ENCODE peak calls at places on chromosomes 11 and 22, in six cellular contexts. Z is transverse colon, J is prostate gland, H is body of pancreas, A is ovary, W is GM12891. P is an unnamed sample.

GRCh38 chr22:16970446-16970845 is 37.6 kb downstream of the GAB4 start:
- DNase-seq in Z (no peak), A (no peak), H (no peak), W (no peak), J (no peak), P (no peak)

GRCh38 chr11:10878408-10879214 is 20.8 kb upstream of the ZBED5 start:
- DNase-seq in J (peak), Z (no peak), H (no peak), W (no peak), A (no peak), P (peak)

GRCh38 chr11:68816917-68817419 is 24.7 kb downstream of the CPT1A start:
- DNase-seq in Z (no peak), W (no peak), A (no peak), H (no peak), J (no peak), P (no peak)

GRCh38 chr11:79902493-79902892 is 461.7 kb upstream of the TENM4 start:
- DNase-seq in W (no peak), A (no peak), Z (no peak), J (no peak), H (no peak), P (peak)

GRCh38 chr22:41831828-41832552 is 915 bp upstream of the SREBF2 start:
- DNase-seq in W (no peak), Z (no peak), H (no peak), A (no peak), J (no peak), P (no peak)

GRCh38 chr11:84218318-84218717 is 932.2 kb upstream of the CCDC90B start:
- DNase-seq in Z (no peak), A (no peak), J (no peak), W (no peak), H (no peak), P (no peak)

GRCh38 chr11:117817213-117818035 is 7.1 kb downstream of the FXYD2 start:
- DNase-seq in Z (peak), H (peak), W (no peak), J (peak), A (peak), P (peak)

GRCh38 chr11:107957109-107957588 is 28.9 kb downstream of the RAB39A start:
- DNase-seq in J (no peak), H (no peak), Z (no peak), W (no peak), A (no peak), P (peak)

GRCh38 chr11:115488945-115489344 is 15.3 kb downstream of the CADM1 start:
- DNase-seq in Z (no peak), J (no peak), A (no peak), W (no peak), H (no peak), P (no peak)

GRCh38 chr22:38824587-38824986 is 19.2 kb downstream of the NPTXR start:
- DNase-seq in H (peak), W (peak), A (peak), J (no peak), Z (peak), P (peak)

GRCh38 chr11:78038697-78039313 is 15.7 kb upstream of the KCTD14 start:
- DNase-seq in Z (peak), H (peak), W (no peak), A (no peak), J (no peak), P (peak)

GRCh38 chr11:110373061-110373702 is 56.6 kb upstream of the FDX1 start:
- DNase-seq in Z (no peak), A (no peak), J (no peak), W (no peak), H (no peak), P (no peak)

GRCh38 chr22:22591348-22592299 is 32.6 kb upstream of the PRAME start:
- DNase-seq in Z (no peak), W (no peak), H (no peak), J (no peak), A (no peak), P (no peak)

GRCh38 chr11:9489366-9489765 is 28.6 kb downstream of the ZNF143 start:
- DNase-seq in Z (no peak), W (no peak), A (no peak), H (no peak), J (no peak), P (no peak)

GRCh38 chr11:80182906-80183305 is 742.1 kb upstream of the TENM4 start:
- DNase-seq in W (no peak), J (no peak), A (no peak), Z (no peak), H (no peak), P (no peak)

GRCh38 chr11:87239001-87239400 is 201.3 kb downstream of the TMEM135 start:
- DNase-seq in Z (no peak), A (no peak), H (no peak), J (no peak), W (no peak), P (no peak)

GRCh38 chr22:46984751-46985506 is 222.5 kb downstream of the TBC1D22A start:
- DNase-seq in H (peak), A (no peak), W (no peak), Z (no peak), J (no peak), P (no peak)

GRCh38 chr11:103883856-103884255 is 152.6 kb upstream of the DDI1 start:
- DNase-seq in W (no peak), A (no peak), H (no peak), J (no peak), Z (no peak), P (no peak)

GRCh38 chr11:33692013-33692504 is 8.6 kb downstream of the C11orf91 start:
- DNase-seq in H (peak), W (no peak), J (peak), Z (peak), A (peak), P (peak)

GRCh38 chr11:56848105-56848809 is 99.8 kb upstream of the OR9G4 start:
- DNase-seq in J (no peak), A (no peak), W (no peak), H (no peak), Z (no peak), P (no peak)

GRCh38 chr11:43567396-43567975 is 113.1 kb upstream of the HSD17B12 start:
- DNase-seq in Z (no peak), A (no peak), H (no peak), J (no peak), W (no peak), P (no peak)

GRCh38 chr11:7307836-7308235 is 56.1 kb downstream of the SYT9 start:
- DNase-seq in A (no peak), H (no peak), Z (no peak), J (no peak), W (peak), P (no peak)

GRCh38 chr11:123519055-123519796 is 89.2 kb downstream of the GRAMD1B start:
- DNase-seq in A (peak), W (no peak), H (no peak), Z (no peak), J (no peak), P (no peak)

GRCh38 chr11:44670814-44671213 is 55.9 kb upstream of the TSPAN18 start:
- DNase-seq in H (no peak), W (no peak), J (no peak), A (no peak), Z (no peak), P (no peak)

GRCh38 chr11:125141178-125141577 is 23.4 kb upstream of the PKNOX2 start:
- DNase-seq in A (no peak), J (no peak), Z (no peak), H (no peak), W (no peak), P (no peak)

GRCh38 chr11:64334764-64335741 is 5.0 kb upstream of the CCDC88B start:
- DNase-seq in W (peak), H (peak), Z (peak), A (no peak), J (no peak), P (peak)

GRCh38 chr22:33240901-33241300 is 182.7 kb upstream of the SYN3 start:
- DNase-seq in Z (no peak), W (no peak), J (no peak), H (no peak), A (no peak), P (no peak)
- TF ChIP-seq POLR2A in Z (no peak), W (no peak), J (no peak), H (no peak), A (no peak), P (no peak)

DNA sequence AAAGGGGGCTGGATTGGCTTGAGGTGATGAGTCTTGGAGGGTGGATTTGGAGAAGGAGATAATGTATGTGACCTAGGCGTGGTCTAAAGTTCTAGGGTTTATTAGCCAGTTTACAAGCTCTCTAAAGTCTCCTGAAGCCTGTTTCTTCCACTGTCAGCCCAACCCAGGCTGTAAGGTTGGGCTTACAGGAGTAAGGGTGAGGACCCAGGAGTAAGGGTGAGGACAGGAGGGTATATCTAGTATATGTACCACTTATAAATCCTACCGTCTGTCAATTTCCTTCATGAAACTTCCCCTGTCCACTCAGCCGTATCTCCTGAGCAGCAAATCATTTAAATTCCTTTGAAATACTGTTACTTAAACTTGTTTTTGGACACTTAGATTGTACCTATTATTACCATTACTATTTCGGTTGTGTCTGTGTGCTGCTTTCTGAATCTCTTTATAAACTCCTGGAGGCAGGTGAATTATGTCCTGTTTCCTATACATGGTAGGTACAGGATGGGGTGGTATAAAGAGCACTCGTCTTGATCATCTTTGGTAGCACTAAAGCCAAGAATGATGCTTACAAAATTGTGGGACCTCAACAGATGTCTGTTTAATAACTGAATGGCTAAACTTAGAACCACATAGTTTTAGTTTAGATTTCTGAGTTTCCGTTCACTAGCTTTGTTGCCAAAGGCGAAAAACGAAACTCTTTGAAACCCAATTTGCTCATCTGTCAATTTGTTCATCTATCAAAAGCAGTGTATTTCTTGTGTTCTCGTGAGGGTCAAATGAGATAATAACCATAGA is 192.0 kb downstream of the GRIK4 start:
- DNase-seq in A (no peak), Z (no peak), J (no peak), W (no peak), H (no peak), P (no peak)
- TF ChIP-seq POLR2A in A (no peak), Z (no peak), J (no peak), W (no peak), H (no peak), P (no peak)

GRCh38 chr11:3859373-3859881 is 4.0 kb downstream of the STIM1 start:
- DNase-seq in H (peak), A (no peak), W (no peak), J (no peak), Z (peak), P (peak)
- TF ChIP-seq POLR2A in H (no peak), A (no peak), W (no peak), J (no peak), Z (no peak), P (no peak)

GRCh38 chr11:12109591-12110196 is 696 bp upstream of the MICAL2 start:
- DNase-seq in A (no peak), Z (no peak), W (no peak), J (no peak), H (no peak), P (no peak)

GRCh38 chr11:12110201-12110713 is at the start of gene MICAL2:
- DNase-seq in Z (peak), H (peak), A (peak), W (peak), J (peak), P (peak)

GRCh38 chr11:12112150-12112520 is 1.7 kb downstream of the MICAL2 start:
- DNase-seq in W (no peak), J (no peak), H (no peak), Z (no peak), A (no peak), P (no peak)

GRCh38 chr11:12111482-12112149 is 1.2 kb downstream of the MICAL2 start:
- DNase-seq in J (no peak), Z (no peak), A (no peak), H (no peak), W (no peak), P (no peak)

DNA sequence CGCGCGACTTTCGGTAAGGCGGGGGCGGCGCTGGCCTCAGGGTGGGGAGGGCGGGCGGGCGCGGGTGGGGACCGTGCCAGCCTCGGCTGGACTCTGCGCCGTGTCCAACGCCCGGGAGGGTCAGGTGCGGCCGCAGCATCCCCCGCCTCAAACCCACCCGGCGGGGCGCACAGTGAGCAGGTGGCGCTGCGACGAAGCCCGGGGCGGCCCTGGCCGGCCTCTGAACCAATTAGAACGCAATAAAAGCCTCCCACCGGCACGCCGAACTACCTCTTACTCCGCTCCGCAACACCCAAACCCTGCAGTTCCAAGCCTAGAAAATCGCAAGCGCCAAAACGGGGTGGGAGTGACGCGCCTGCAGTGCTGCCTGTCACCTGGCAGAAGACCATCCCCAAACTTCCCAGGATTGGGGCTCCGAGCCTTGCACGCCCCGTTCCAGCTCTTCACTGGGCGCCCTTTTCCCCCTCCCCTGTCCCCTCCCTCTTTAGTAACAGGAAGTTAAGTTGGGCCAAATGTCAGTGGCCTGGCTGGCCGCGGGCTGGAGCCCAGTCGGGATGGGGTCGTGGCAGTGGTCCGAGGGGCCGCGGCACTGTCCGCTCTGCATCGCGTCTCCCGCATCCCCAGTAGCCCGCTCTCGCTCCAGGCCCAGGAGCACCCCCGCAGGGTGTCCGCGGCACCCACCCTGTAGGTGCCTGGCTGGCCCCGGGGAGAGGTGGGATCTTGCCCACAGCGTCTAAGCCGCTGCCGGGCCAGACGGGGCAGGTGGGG is 508 bp downstream of the MICAL2 start:
- DNase-seq in J (no peak), W (peak), H (peak), A (peak), Z (peak), P (peak)
- TF ChIP-seq POLR2A in J (peak), W (no peak), H (no peak), A (no peak), Z (peak), P (no peak)

DNA sequence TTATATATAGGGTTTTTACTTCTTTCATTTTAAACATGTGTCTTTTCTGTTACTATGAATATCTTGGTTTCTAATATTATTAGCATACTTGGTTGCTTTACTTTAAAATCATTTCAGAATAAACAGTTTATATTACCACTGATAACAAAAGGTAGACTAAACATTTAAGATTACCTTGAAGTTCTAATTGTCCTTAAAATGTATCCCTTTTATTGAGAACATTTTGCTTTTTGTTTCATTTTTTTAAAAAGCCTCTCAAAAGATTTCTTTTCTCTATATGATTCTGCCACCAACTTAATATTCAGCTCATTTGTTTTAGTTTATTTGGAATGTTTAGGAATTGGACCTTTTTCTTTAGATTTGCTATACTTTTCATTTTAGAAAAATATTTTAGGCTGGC is 39.6 kb downstream of the MED15 start:
- DNase-seq in Z (no peak), J (no peak), H (no peak), A (no peak), W (no peak), P (no peak)
- TF ChIP-seq POLR2A in Z (no peak), J (no peak), H (no peak), A (no peak), W (no peak), P (no peak)

DNA sequence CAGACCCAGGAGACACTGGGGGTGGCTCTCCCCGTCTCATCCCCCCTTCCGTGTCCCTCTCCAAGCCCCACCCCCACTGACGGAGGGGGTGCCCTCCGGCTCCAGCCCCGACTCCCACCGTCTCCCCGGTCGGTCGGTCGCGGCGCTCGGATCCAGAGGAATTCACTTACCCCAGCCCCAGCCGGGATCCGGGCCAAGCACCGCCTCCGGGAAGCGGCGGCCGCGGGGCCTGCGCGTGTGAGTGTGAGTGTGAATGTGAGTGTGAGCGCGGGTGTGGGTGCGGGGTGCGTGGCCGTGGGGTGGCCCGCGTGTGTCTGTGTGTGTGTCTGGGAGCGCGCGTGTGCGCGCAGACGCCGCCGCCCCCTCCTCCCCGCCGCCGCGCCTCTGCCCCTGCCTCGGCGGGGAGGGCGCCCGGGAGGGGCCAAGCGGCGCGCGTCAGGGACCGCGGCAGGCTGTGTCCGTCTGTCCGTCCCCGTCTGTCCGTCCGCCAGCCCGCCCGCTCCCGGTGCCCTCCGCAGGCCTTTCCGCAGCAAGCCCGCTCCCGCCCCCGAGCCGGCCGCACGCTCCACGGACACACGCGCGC is at the start of gene ELFN2:
- DNase-seq in H (peak), A (no peak), Z (no peak), W (no peak), J (no peak), P (peak)
- TF ChIP-seq POLR2A in H (no peak), A (no peak), Z (no peak), W (no peak), J (no peak), P (no peak)

GRCh38 chr11:65439331-65440181 is 17.0 kb downstream of the NEAT1 start:
- DNase-seq in H (no peak), J (no peak), Z (no peak), W (no peak), A (no peak), P (peak)

GRCh38 chr11:65438257-65439151 is 15.9 kb downstream of the NEAT1 start:
- DNase-seq in W (no peak), J (no peak), H (no peak), Z (no peak), A (no peak), P (no peak)

GRCh38 chr11:65437436-65438227 is 15.0 kb downstream of the NEAT1 start:
- DNase-seq in H (no peak), Z (peak), J (peak), W (no peak), A (no peak), P (peak)

GRCh38 chr11:65442952-65443351 is 20.4 kb downstream of the NEAT1 start:
- DNase-seq in A (no peak), Z (no peak), W (no peak), H (no peak), J (peak), P (peak)

GRCh38 chr11:65440831-65441499 is 18.4 kb downstream of the NEAT1 start:
- DNase-seq in W (no peak), J (peak), A (no peak), H (no peak), Z (no peak), P (peak)
- TF ChIP-seq POLR2A in W (peak), J (no peak), A (no peak), H (no peak), Z (peak), P (no peak)